ENCODE peak calls at places on chromosomes 5 and 9, in four cellular contexts. M is K562, N is HepG2, V is A549. C is an unnamed sample.

GRCh38 chr5:103721183-103721582 is 158.6 kb upstream of the NUDT12 start:
- DNase-seq in M (no peak), V (no peak), N (no peak), C (no peak)

GRCh38 chr9:115640887-115641286 is 512.7 kb upstream of the PAPPA start:
- DNase-seq in V (no peak), M (no peak), N (no peak), C (peak; percentile 87)

GRCh38 chr5:177540438-177540837 is 13.9 kb downstream of the FAM193B start:
- DNase-seq in M (peak; percentile 31), V (no peak), N (no peak), C (no peak)

GRCh38 chr9:113705938-113706519 is 170.1 kb upstream of the ZNF618 start:
- DNase-seq in M (no peak), N (peak; percentile 85), V (no peak), C (no peak)

GRCh38 chr9:105142406-105143092 is 101.9 kb upstream of the SLC44A1 start:
- DNase-seq in M (no peak), V (no peak), N (no peak), C (peak; percentile 59)

GRCh38 chr5:173394701-173395100 is 66.5 kb upstream of the STC2 start:
- DNase-seq in V (no peak), M (no peak), N (no peak), C (peak; percentile 39)

GRCh38 chr5:108078345-108078744 is 303.6 kb downstream of the FBXL17 start:
- DNase-seq in N (no peak), V (no peak), M (no peak), C (no peak)

GRCh38 chr9:97038551-97038908 is 412 bp downstream of the CTSV start:
- DNase-seq in N (no peak), M (no peak), V (no peak), C (no peak)

GRCh38 chr9:77956555-77956954 is 75.1 kb downstream of the GNAQ start:
- DNase-seq in N (no peak), V (no peak), M (no peak), C (no peak)

GRCh38 chr5:90184764-90185163 is 224.8 kb downstream of the CETN3 start:
- DNase-seq in M (no peak), V (no peak), N (no peak), C (no peak)

GRCh38 chr5:65087154-65087553 is 318.4 kb downstream of the CWC27 start:
- DNase-seq in M (no peak), N (no peak), V (no peak), C (no peak)

GRCh38 chr5:157888814-157889532 is 30.0 kb upstream of the CLINT1 start:
- DNase-seq in M (no peak), N (no peak), V (no peak), C (no peak)

GRCh38 chr9:116337015-116337414 is 183.4 kb downstream of the PAPPA start:
- DNase-seq in N (no peak), V (no peak), M (no peak), C (peak; percentile 83)

GRCh38 chr9:27527702-27528277 is 1.8 kb downstream of the MOB3B start:
- DNase-seq in V (no peak), N (no peak), M (no peak), C (no peak)

GRCh38 chr9:27530915-27531762 is 1.5 kb upstream of the MOB3B start:
- DNase-seq in M (no peak), N (no peak), V (no peak), C (no peak)

GRCh38 chr9:27528886-27529315 is 713 bp downstream of the MOB3B start:
- DNase-seq in M (peak; percentile 34), V (peak; percentile 52), N (no peak), C (no peak)

GRCh38 chr9:27529316-27530278 is at the start of gene MOB3B:
- DNase-seq in M (peak; percentile 50), V (peak; percentile 76), N (peak; percentile 31), C (peak; percentile 50)

GRCh38 chr9:27528278-27528885 is 1.2 kb downstream of the MOB3B start:
- DNase-seq in M (peak; percentile 43), N (no peak), V (no peak), C (peak; percentile 21)
- TF ChIP-seq MAZ in M (peak; percentile 34), N (no peak), V (no peak), C (no peak)

DNA sequence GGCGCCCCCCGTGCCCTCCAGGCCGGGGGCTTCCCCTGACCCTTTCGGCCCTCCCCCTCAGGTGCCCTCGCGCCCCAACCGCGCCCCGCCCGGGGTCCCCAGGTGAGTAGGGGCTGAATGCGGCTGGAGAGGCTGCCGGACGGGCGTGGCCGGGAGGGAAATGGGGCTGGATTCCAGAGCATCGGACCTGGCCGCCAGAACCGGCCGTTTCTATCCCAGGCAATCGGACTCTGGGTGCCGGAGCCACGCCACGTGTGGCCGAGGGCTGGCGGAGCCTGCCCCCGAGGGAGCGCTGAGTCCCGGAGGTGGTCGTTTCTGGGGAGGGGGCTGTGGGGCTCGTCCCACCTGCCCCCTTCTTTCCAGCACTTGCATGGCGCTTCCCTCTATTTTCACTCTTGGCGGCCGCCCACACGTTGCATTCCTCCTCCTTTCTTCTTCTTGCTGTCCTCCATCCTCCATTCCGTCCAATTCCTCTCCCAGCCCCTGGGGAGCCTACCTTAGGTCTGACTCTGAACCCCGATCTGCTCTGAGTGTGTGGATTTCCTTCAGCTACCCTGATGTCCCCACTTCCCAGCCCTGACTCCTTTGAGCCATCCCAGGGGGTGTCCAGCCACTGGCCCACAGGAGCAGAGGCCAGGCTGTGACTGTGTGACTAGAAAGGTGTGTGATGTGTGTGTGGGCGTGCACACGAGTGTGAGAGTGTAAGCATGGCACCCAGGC is 24.8 kb downstream of the GOLGA2 start:
- DNase-seq in V (no peak), M (no peak), N (no peak), C (no peak)
- TF ChIP-seq MAZ in V (no peak), M (no peak), N (no peak), C (no peak)

GRCh38 chr9:124182741-124183140 is 75.0 kb upstream of the NEK6 start:
- DNase-seq in M (no peak), N (no peak), V (no peak), C (no peak)
- TF ChIP-seq MAZ in M (no peak), N (no peak), V (no peak), C (no peak)

GRCh38 chr9:112091805-112092204 is 83.3 kb downstream of the SUSD1 start:
- DNase-seq in V (no peak), N (no peak), M (no peak), C (peak; percentile 36)
- TF ChIP-seq MAZ in V (no peak), N (no peak), M (no peak), C (no peak)

GRCh38 chr5:125229556-125229955 is 483.1 kb upstream of the ZNF608 start:
- DNase-seq in V (no peak), M (no peak), N (no peak), C (no peak)
- TF ChIP-seq MAZ in V (no peak), M (no peak), N (no peak), C (no peak)